ENCODE peak calls at places on chromosomes 7 and 10, in ten cellular contexts. E, K, M, V, Z, T, H, C, F and Y are unnamed samples.

GRCh38 chr7:158460665-158461064 is 127.0 kb downstream of the PTPRN2 start:
- DNase-seq in E (no peak), K (no peak), M (no peak), V (no peak), Z (no peak), T (no peak), H (no peak), C (no peak), F (no peak), Y (no peak)

GRCh38 chr7:158302274-158303070 is 285.2 kb downstream of the PTPRN2 start:
- DNase-seq in E (no peak), K (no peak), M (no peak), V (no peak), Z (no peak), T (no peak), H (no peak), C (no peak), F (no peak), Y (no peak)

GRCh38 chr7:90661290-90662151 is 65.4 kb downstream of the CDK14 start:
- DNase-seq in E (peak; percentile 58), K (no peak), M (no peak), V (no peak), Z (no peak), T (no peak), H (no peak), C (no peak), F (no peak), Y (peak; percentile 11)

GRCh38 chr7:45873355-45873754 is 473 bp upstream of the CCDC201 start:
- DNase-seq in E (no peak), K (no peak), M (no peak), V (no peak), Z (no peak), T (no peak), H (no peak), C (peak; percentile 26), F (no peak), Y (no peak)

GRCh38 chr7:80047856-80048459 is 86.7 kb upstream of the GNAI1 start:
- DNase-seq in E (peak; percentile 29), K (no peak), M (no peak), V (no peak), Z (peak; percentile 60), T (no peak), H (no peak), C (no peak), F (no peak), Y (no peak)

GRCh38 chr7:50293509-50294179 is 10.9 kb upstream of the IKZF1 start:
- DNase-seq in E (no peak), K (no peak), M (no peak), V (no peak), Z (no peak), T (no peak), H (no peak), C (no peak), F (no peak), Y (no peak)

GRCh38 chr10:101224910-101225823 is 4.1 kb downstream of the LBX1 start:
- DNase-seq in E (no peak), K (no peak), M (no peak), V (no peak), Z (no peak), T (no peak), H (no peak), C (no peak), F (no peak), Y (no peak)

GRCh38 chr10:26212511-26212910 is 4.1 kb upstream of the GAD2 start:
- DNase-seq in E (no peak), K (no peak), M (no peak), V (no peak), Z (no peak), T (no peak), H (no peak), C (no peak), F (no peak), Y (no peak)

GRCh38 chr7:155860840-155861479 is 48.7 kb upstream of the SHH start:
- DNase-seq in E (peak; percentile 49), K (no peak), M (peak; percentile 93), V (peak; percentile 19), Z (no peak), T (no peak), H (peak; percentile 2), C (peak; percentile 64), F (no peak), Y (no peak)

GRCh38 chr10:28853195-28853594 is 175.9 kb downstream of the BAMBI start:
- DNase-seq in E (peak; percentile 22), K (no peak), M (peak; percentile 63), V (no peak), Z (no peak), T (no peak), H (peak; percentile 74), C (no peak), F (no peak), Y (no peak)

GRCh38 chr10:83585686-83586085 is 553.6 kb upstream of the GHITM start:
- DNase-seq in E (peak; percentile 22), K (no peak), M (no peak), V (no peak), Z (no peak), T (no peak), H (no peak), C (no peak), F (no peak), Y (no peak)

GRCh38 chr7:26525413-26526287 is 234.0 kb downstream of the SNX10 start:
- DNase-seq in E (no peak), K (no peak), M (no peak), V (no peak), Z (no peak), T (no peak), H (no peak), C (peak; percentile 84), F (no peak), Y (no peak)

GRCh38 chr10:132070724-132071123 is 5.0 kb downstream of the JAKMIP3 start:
- DNase-seq in E (no peak), K (no peak), M (peak; percentile 13), V (no peak), Z (no peak), T (no peak), H (no peak), C (no peak), F (no peak), Y (no peak)